ENCODE peak calls at places on chromosomes 7 and 10, in five cellular contexts. G is heart right ventricle, O is A549, K is fibroblast of the aortic adventitia, Z is foreskin keratinocyte. W is an unnamed sample.

GRCh38 chr7:76294344-76295024 is 8.0 kb upstream of the HSPB1 start:
- DNase-seq in O (peak), Z (peak), K (peak), G (peak), W (peak)

GRCh38 chr7:7265676-7266075 is 83.3 kb downstream of the C1GALT1 start:
- DNase-seq in K (no peak), G (no peak), O (no peak), Z (no peak), W (no peak)

GRCh38 chr7:30934225-30934624 is 22.6 kb downstream of the AQP1 start:
- DNase-seq in O (no peak), Z (no peak), G (no peak), K (no peak), W (no peak)

GRCh38 chr10:25877296-25877695 is 56.7 kb upstream of the MYO3A start:
- DNase-seq in G (no peak), O (no peak), K (no peak), Z (no peak), W (no peak)

GRCh38 chr7:44195901-44196300 is 4.9 kb upstream of the YKT6 start:
- DNase-seq in O (no peak), G (no peak), K (peak), Z (no peak), W (no peak)

GRCh38 chr7:140304071-140304799 is 94.1 kb downstream of the SLC37A3 start:
- DNase-seq in Z (peak), K (peak), O (no peak), G (no peak), W (no peak)

GRCh38 chr7:92072708-92073107 is 61.6 kb downstream of the CYP51A1 start:
- DNase-seq in G (no peak), O (no peak), Z (no peak), K (no peak), W (no peak)

GRCh38 chr7:68509603-68510002 is 1088.7 kb upstream of the AUTS2 start:
- DNase-seq in Z (no peak), O (no peak), K (no peak), G (no peak), W (no peak)

GRCh38 chr10:37930423-37930822 is 46.0 kb downstream of the ZNF25 start:
- DNase-seq in O (no peak), K (no peak), Z (no peak), G (no peak), W (no peak)

GRCh38 chr7:30276203-30276900 is 8.0 kb upstream of the ZNRF2 start:
- DNase-seq in O (peak), K (peak), G (peak), Z (no peak), W (peak)

GRCh38 chr7:106542550-106543220 is 118.3 kb downstream of the CCDC71L start:
- DNase-seq in Z (peak), K (peak), O (peak), G (peak), W (peak)

GRCh38 chr10:125605167-125605566 is 77.8 kb downstream of the TEX36 start:
- DNase-seq in K (peak), Z (no peak), O (no peak), G (no peak), W (no peak)

GRCh38 chr7:106038289-106038688 is 73.8 kb downstream of the SYPL1 start:
- DNase-seq in Z (no peak), G (no peak), O (no peak), K (no peak), W (no peak)

GRCh38 chr7:103698064-103698463 is 252.1 kb upstream of the SLC26A5 start:
- DNase-seq in K (no peak), O (no peak), Z (no peak), G (no peak), W (no peak)

GRCh38 chr7:139588632-139589031 is 65.1 kb downstream of the CLEC2L start:
- DNase-seq in O (no peak), K (peak), G (no peak), Z (no peak), W (no peak)

GRCh38 chr7:158748335-158748734 is 43.7 kb upstream of the NCAPG2 start:
- DNase-seq in Z (no peak), K (no peak), G (no peak), O (no peak), W (no peak)

GRCh38 chr10:68406111-68406814 is 814 bp downstream of the RUFY2 start:
- DNase-seq in Z (peak), K (peak), G (peak), O (peak), W (peak)

GRCh38 chr10:122514045-122514840 is 46.3 kb upstream of the DMBT1 start:
- DNase-seq in Z (no peak), G (no peak), K (peak), O (no peak), W (no peak)

GRCh38 chr10:99834410-99834809 is 52.0 kb downstream of the ABCC2 start:
- DNase-seq in Z (peak), G (no peak), K (peak), O (peak), W (no peak)

GRCh38 chr10:77588886-77589285 is 48.7 kb downstream of the KCNMA1 start:
- DNase-seq in Z (no peak), K (no peak), G (no peak), O (no peak), W (no peak)

GRCh38 chr10:77590344-77591237 is 47.0 kb downstream of the KCNMA1 start:
- DNase-seq in K (no peak), O (no peak), Z (no peak), G (no peak), W (no peak)

GRCh38 chr10:77587424-77587806 is 50.2 kb downstream of the KCNMA1 start:
- DNase-seq in Z (no peak), O (no peak), G (no peak), K (no peak), W (no peak)

GRCh38 chr10:77583527-77583926 is 54.1 kb downstream of the KCNMA1 start:
- DNase-seq in G (no peak), K (no peak), O (no peak), Z (peak), W (no peak)

DNA sequence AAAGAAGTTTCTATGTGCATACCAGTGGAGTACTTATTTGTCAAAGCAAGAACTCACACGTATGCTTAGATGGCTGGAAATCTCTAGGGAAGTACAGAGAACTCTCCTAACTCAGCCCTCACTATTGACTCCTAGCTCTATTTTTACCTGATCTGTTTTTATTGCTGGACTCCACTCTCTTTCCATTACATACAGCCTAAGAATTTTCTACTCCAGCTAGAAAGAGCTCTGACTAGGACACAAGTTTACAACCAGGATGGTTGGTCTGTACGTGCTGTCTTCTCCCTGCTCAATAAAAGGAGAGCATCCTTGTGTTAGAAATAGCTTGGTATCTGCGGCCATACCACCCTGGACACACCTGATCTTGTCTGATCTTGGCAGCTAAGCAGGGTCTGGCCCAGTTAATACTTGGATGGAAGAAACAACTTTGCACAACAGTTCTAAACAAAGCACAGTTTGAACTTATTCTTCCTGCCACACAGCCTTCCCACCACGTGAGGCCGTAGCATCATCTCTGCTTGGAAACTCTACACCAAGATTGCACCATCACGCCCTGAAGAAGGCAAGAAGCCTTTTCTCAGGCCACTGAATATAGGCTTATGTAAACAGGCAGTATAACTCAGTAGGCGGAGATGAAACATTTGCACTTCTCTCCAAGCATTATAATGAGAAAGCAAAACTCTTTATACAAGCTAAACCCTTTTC is 50.7 kb downstream of the KCNMA1 start:
- DNase-seq in Z (no peak), K (peak), G (no peak), O (no peak), W (no peak)
- TF ChIP-seq CTCF in Z (no peak), K (no peak), G (no peak), O (no peak), W (no peak)

GRCh38 chr10:78604721-78605120 is 464.0 kb upstream of the ZMIZ1 start:
- DNase-seq in Z (no peak), G (no peak), K (no peak), O (no peak), W (no peak)

GRCh38 chr10:78602201-78602917 is 466.4 kb upstream of the ZMIZ1 start:
- DNase-seq in O (no peak), Z (no peak), K (no peak), G (no peak), W (no peak)

GRCh38 chr10:78600740-78601139 is 468.0 kb upstream of the ZMIZ1 start:
- DNase-seq in G (no peak), K (peak), Z (peak), O (no peak), W (no peak)

GRCh38 chr10:78604286-78604685 is 464.5 kb upstream of the ZMIZ1 start:
- DNase-seq in O (no peak), K (no peak), G (no peak), Z (no peak), W (no peak)

GRCh38 chr10:78605800-78606350 is 462.9 kb upstream of the ZMIZ1 start:
- DNase-seq in Z (peak), O (peak), K (no peak), G (no peak), W (peak)
- TF ChIP-seq CTCF in Z (peak), O (peak), K (no peak), G (no peak), W (peak)

DNA sequence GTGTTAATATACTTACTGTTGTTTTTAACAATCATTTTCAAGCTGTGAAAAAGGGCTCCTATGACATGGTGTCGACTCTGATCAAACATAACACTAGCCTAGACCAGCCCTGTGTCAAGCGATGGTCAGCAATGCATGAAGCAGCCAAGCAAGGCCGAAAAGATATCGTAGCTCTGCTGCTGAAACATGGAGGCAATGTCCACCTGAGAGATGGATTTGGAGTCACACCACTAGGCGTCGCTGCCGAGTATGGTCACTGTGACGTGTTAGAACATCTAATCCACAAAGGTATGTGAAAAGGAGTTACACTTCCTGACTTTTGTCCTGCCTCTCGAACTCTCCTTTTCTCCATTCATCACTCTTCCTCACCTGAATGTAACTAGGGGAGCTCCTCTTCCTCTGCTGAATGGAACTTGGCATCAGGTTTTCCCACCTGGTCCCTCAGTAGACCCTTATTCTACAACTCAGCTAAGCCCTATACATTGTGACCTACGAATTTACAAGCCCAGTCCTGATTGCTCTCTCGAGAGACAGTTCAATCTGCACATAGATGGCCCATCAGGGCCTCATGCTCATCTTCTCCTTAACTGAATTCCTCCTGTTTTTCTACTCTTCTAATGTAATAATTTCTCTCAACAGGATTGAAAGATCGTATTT is 23.0 kb downstream of the ASB15 start:
- DNase-seq in G (no peak), O (peak), K (no peak), Z (peak), W (peak)
- TF ChIP-seq CTCF in G (peak), O (peak), K (peak), Z (peak), W (peak)

DNA sequence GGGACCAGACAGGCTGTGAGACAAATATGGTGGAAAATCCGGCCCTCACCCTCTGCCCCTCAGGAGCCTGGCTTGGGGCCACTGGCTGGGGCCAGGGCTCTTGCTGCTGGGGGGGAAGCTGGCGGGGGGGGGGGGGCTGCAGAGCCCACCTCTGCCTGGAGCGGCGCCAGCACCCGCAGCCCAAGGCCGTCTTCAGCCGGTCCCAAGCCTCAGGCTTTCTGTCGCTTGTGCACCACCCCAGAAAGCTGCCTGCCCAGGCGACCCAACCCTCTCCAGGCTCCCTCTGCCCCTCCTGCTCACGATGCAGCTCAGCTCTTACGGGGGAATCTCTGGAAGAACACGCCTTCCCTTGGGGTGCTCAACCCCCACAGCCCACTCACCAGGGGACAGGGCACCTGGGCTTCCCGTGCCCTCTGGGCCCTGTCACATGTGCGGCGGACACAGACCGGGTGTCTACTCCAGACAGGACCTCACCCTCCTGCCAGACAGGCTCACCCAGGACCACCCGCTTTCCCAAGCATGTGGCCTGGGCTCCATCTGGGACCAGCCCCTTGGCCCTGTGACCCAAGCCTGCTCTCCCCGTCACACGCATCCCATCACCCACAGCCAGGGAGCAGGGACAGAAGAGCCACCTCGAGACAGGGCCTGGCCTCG is 43.9 kb downstream of the DPYSL4 start:
- DNase-seq in O (no peak), Z (no peak), G (no peak), K (no peak), W (no peak)
- TF ChIP-seq CTCF in O (no peak), Z (no peak), G (no peak), K (no peak), W (no peak)